ENCODE peak calls at places on chromosomes 6 and 20, in ten cellular contexts. One of them, this sample, is unnamed.

GRCh38 chr6:3616565-3617176 is 134.8 kb downstream of the PXDC1 start:
- DNase-seq in omental fat pad: no peak
- DNase-seq in astrocyte: no peak
- DNase-seq in amniotic stem cell: no peak
- DNase-seq in fibroblast of the conjunctiva: no peak
- DNase-seq in stimulated activated naive CD4-positive, alpha-beta T cell: no peak
- DNase-seq in germinal center: no peak
- DNase-seq in endothelial cell: no peak
- DNase-seq in left cardiac atrium: no peak
- DNase-seq in fibroblast of the aortic adventitia: no peak
- DNase-seq in this sample: no peak

GRCh38 chr6:82216549-82216948 is 31.0 kb downstream of the IBTK start:
- DNase-seq in left cardiac atrium: no peak
- DNase-seq in endothelial cell: no peak
- DNase-seq in omental fat pad: no peak
- DNase-seq in fibroblast of the aortic adventitia: no peak
- DNase-seq in germinal center: no peak
- DNase-seq in fibroblast of the conjunctiva: no peak
- DNase-seq in stimulated activated naive CD4-positive, alpha-beta T cell: no peak
- DNase-seq in amniotic stem cell: no peak
- DNase-seq in astrocyte: no peak
- DNase-seq in this sample: no peak

GRCh38 chr6:124683507-124683906 is 278.7 kb upstream of the RNF217 start:
- DNase-seq in left cardiac atrium: no peak
- DNase-seq in astrocyte: no peak
- DNase-seq in amniotic stem cell: no peak
- DNase-seq in endothelial cell: no peak
- DNase-seq in fibroblast of the aortic adventitia: no peak
- DNase-seq in omental fat pad: no peak
- DNase-seq in stimulated activated naive CD4-positive, alpha-beta T cell: no peak
- DNase-seq in germinal center: no peak
- DNase-seq in fibroblast of the conjunctiva: no peak
- DNase-seq in this sample: no peak

GRCh38 chr20:22744341-22745193 is 160.2 kb upstream of the FOXA2 start:
- DNase-seq in left cardiac atrium: no peak
- DNase-seq in omental fat pad: no peak
- DNase-seq in stimulated activated naive CD4-positive, alpha-beta T cell: no peak
- DNase-seq in astrocyte: no peak
- DNase-seq in endothelial cell: no peak
- DNase-seq in fibroblast of the conjunctiva: no peak
- DNase-seq in amniotic stem cell: no peak
- DNase-seq in germinal center: no peak
- DNase-seq in fibroblast of the aortic adventitia: peak
- DNase-seq in this sample: no peak

GRCh38 chr6:145547596-145548325 is 187.6 kb downstream of the EPM2A start:
- DNase-seq in stimulated activated naive CD4-positive, alpha-beta T cell: no peak
- DNase-seq in fibroblast of the conjunctiva: no peak
- DNase-seq in amniotic stem cell: no peak
- DNase-seq in astrocyte: no peak
- DNase-seq in germinal center: no peak
- DNase-seq in omental fat pad: no peak
- DNase-seq in endothelial cell: no peak
- DNase-seq in fibroblast of the aortic adventitia: no peak
- DNase-seq in left cardiac atrium: no peak
- DNase-seq in this sample: no peak

GRCh38 chr6:62891065-62891647 is 320.1 kb upstream of the FKBP1C start:
- DNase-seq in endothelial cell: no peak
- DNase-seq in germinal center: no peak
- DNase-seq in fibroblast of the conjunctiva: no peak
- DNase-seq in fibroblast of the aortic adventitia: peak
- DNase-seq in omental fat pad: no peak
- DNase-seq in amniotic stem cell: no peak
- DNase-seq in stimulated activated naive CD4-positive, alpha-beta T cell: no peak
- DNase-seq in left cardiac atrium: no peak
- DNase-seq in astrocyte: no peak
- DNase-seq in this sample: no peak

GRCh38 chr20:58839474-58839874 is 11.2 kb downstream of the GNAS-AS1 start:
- DNase-seq in germinal center: peak
- DNase-seq in fibroblast of the aortic adventitia: peak
- DNase-seq in endothelial cell: peak
- DNase-seq in stimulated activated naive CD4-positive, alpha-beta T cell: peak
- DNase-seq in left cardiac atrium: peak
- DNase-seq in fibroblast of the conjunctiva: no peak
- DNase-seq in amniotic stem cell: no peak
- DNase-seq in omental fat pad: no peak
- DNase-seq in astrocyte: no peak
- DNase-seq in this sample: no peak

GRCh38 chr6:137761072-137761471 is 106.0 kb upstream of the TNFAIP3 start:
- DNase-seq in omental fat pad: no peak
- DNase-seq in fibroblast of the conjunctiva: no peak
- DNase-seq in stimulated activated naive CD4-positive, alpha-beta T cell: no peak
- DNase-seq in fibroblast of the aortic adventitia: peak
- DNase-seq in amniotic stem cell: no peak
- DNase-seq in astrocyte: no peak
- DNase-seq in germinal center: no peak
- DNase-seq in endothelial cell: no peak
- DNase-seq in left cardiac atrium: no peak
- DNase-seq in this sample: no peak

GRCh38 chr6:126252154-126252553 is 87.8 kb upstream of the CENPW start:
- DNase-seq in fibroblast of the conjunctiva: no peak
- DNase-seq in left cardiac atrium: no peak
- DNase-seq in astrocyte: no peak
- DNase-seq in stimulated activated naive CD4-positive, alpha-beta T cell: no peak
- DNase-seq in omental fat pad: no peak
- DNase-seq in endothelial cell: no peak
- DNase-seq in germinal center: no peak
- DNase-seq in fibroblast of the aortic adventitia: no peak
- DNase-seq in amniotic stem cell: no peak
- DNase-seq in this sample: no peak

GRCh38 chr6:73713426-73714147 is 17.6 kb downstream of the CD109 start:
- DNase-seq in stimulated activated naive CD4-positive, alpha-beta T cell: no peak
- DNase-seq in fibroblast of the aortic adventitia: no peak
- DNase-seq in fibroblast of the conjunctiva: no peak
- DNase-seq in germinal center: no peak
- DNase-seq in astrocyte: no peak
- DNase-seq in left cardiac atrium: no peak
- DNase-seq in omental fat pad: no peak
- DNase-seq in amniotic stem cell: no peak
- DNase-seq in endothelial cell: no peak
- DNase-seq in this sample: no peak

GRCh38 chr20:51318058-51318960 is 224.2 kb downstream of the NFATC2 start:
- DNase-seq in fibroblast of the aortic adventitia: peak
- DNase-seq in germinal center: peak
- DNase-seq in fibroblast of the conjunctiva: no peak
- DNase-seq in stimulated activated naive CD4-positive, alpha-beta T cell: peak
- DNase-seq in astrocyte: no peak
- DNase-seq in omental fat pad: peak
- DNase-seq in endothelial cell: peak
- DNase-seq in left cardiac atrium: peak
- DNase-seq in amniotic stem cell: no peak
- DNase-seq in this sample: no peak

GRCh38 chr6:14175031-14175430 is 57.5 kb downstream of the CD83 start:
- DNase-seq in omental fat pad: no peak
- DNase-seq in amniotic stem cell: no peak
- DNase-seq in fibroblast of the conjunctiva: no peak
- DNase-seq in germinal center: no peak
- DNase-seq in fibroblast of the aortic adventitia: no peak
- DNase-seq in left cardiac atrium: no peak
- DNase-seq in stimulated activated naive CD4-positive, alpha-beta T cell: no peak
- DNase-seq in astrocyte: no peak
- DNase-seq in endothelial cell: no peak
- DNase-seq in this sample: no peak

GRCh38 chr6:147586044-147586443 is 77.6 kb downstream of the SAMD5 start:
- DNase-seq in germinal center: no peak
- DNase-seq in stimulated activated naive CD4-positive, alpha-beta T cell: no peak
- DNase-seq in left cardiac atrium: peak
- DNase-seq in fibroblast of the conjunctiva: peak
- DNase-seq in endothelial cell: no peak
- DNase-seq in omental fat pad: no peak
- DNase-seq in astrocyte: peak
- DNase-seq in amniotic stem cell: no peak
- DNase-seq in fibroblast of the aortic adventitia: peak
- DNase-seq in this sample: no peak

GRCh38 chr6:150491131-150491795 is 108.4 kb upstream of the PLEKHG1 start:
- DNase-seq in stimulated activated naive CD4-positive, alpha-beta T cell: no peak
- DNase-seq in amniotic stem cell: no peak
- DNase-seq in fibroblast of the aortic adventitia: peak
- DNase-seq in fibroblast of the conjunctiva: no peak
- DNase-seq in endothelial cell: no peak
- DNase-seq in left cardiac atrium: no peak
- DNase-seq in omental fat pad: no peak
- DNase-seq in germinal center: no peak
- DNase-seq in astrocyte: peak
- DNase-seq in this sample: no peak

GRCh38 chr20:56187791-56188190 is 60.7 kb upstream of the MC3R start:
- DNase-seq in endothelial cell: no peak
- DNase-seq in germinal center: no peak
- DNase-seq in omental fat pad: no peak
- DNase-seq in fibroblast of the aortic adventitia: no peak
- DNase-seq in amniotic stem cell: no peak
- DNase-seq in stimulated activated naive CD4-positive, alpha-beta T cell: no peak
- DNase-seq in left cardiac atrium: no peak
- DNase-seq in astrocyte: no peak
- DNase-seq in fibroblast of the conjunctiva: no peak
- DNase-seq in this sample: no peak

GRCh38 chr20:53984354-53984753 is 86.0 kb downstream of the BCAS1 start:
- DNase-seq in endothelial cell: no peak
- DNase-seq in amniotic stem cell: no peak
- DNase-seq in omental fat pad: no peak
- DNase-seq in left cardiac atrium: no peak
- DNase-seq in astrocyte: peak
- DNase-seq in stimulated activated naive CD4-positive, alpha-beta T cell: no peak
- DNase-seq in fibroblast of the conjunctiva: no peak
- DNase-seq in fibroblast of the aortic adventitia: peak
- DNase-seq in germinal center: no peak
- DNase-seq in this sample: no peak

GRCh38 chr6:36118550-36119107 is 11.7 kb upstream of the MAPK13 start:
- DNase-seq in left cardiac atrium: no peak
- DNase-seq in astrocyte: no peak
- DNase-seq in stimulated activated naive CD4-positive, alpha-beta T cell: peak
- DNase-seq in germinal center: no peak
- DNase-seq in amniotic stem cell: no peak
- DNase-seq in endothelial cell: no peak
- DNase-seq in omental fat pad: no peak
- DNase-seq in fibroblast of the aortic adventitia: no peak
- DNase-seq in fibroblast of the conjunctiva: no peak
- DNase-seq in this sample: no peak

GRCh38 chr6:19812512-19813119 is 24.6 kb upstream of the ID4 start:
- DNase-seq in left cardiac atrium: no peak
- DNase-seq in amniotic stem cell: no peak
- DNase-seq in endothelial cell: peak
- DNase-seq in fibroblast of the conjunctiva: no peak
- DNase-seq in fibroblast of the aortic adventitia: peak
- DNase-seq in omental fat pad: no peak
- DNase-seq in germinal center: no peak
- DNase-seq in stimulated activated naive CD4-positive, alpha-beta T cell: no peak
- DNase-seq in astrocyte: peak
- DNase-seq in this sample: peak

GRCh38 chr20:34042286-34042685 is 48.6 kb downstream of the RALY start:
- DNase-seq in stimulated activated naive CD4-positive, alpha-beta T cell: no peak
- DNase-seq in germinal center: no peak
- DNase-seq in left cardiac atrium: no peak
- DNase-seq in fibroblast of the aortic adventitia: no peak
- DNase-seq in endothelial cell: no peak
- DNase-seq in fibroblast of the conjunctiva: no peak
- DNase-seq in astrocyte: no peak
- DNase-seq in amniotic stem cell: no peak
- DNase-seq in omental fat pad: no peak
- DNase-seq in this sample: no peak

GRCh38 chr6:2523061-2523460 is 227.7 kb downstream of the MYLK4 start:
- DNase-seq in astrocyte: no peak
- DNase-seq in stimulated activated naive CD4-positive, alpha-beta T cell: no peak
- DNase-seq in fibroblast of the conjunctiva: no peak
- DNase-seq in amniotic stem cell: no peak
- DNase-seq in endothelial cell: no peak
- DNase-seq in fibroblast of the aortic adventitia: no peak
- DNase-seq in omental fat pad: no peak
- DNase-seq in left cardiac atrium: no peak
- DNase-seq in germinal center: no peak
- DNase-seq in this sample: no peak

GRCh38 chr6:44275749-44276648 is 5.7 kb downstream of the TMEM151B start:
- DNase-seq in stimulated activated naive CD4-positive, alpha-beta T cell: peak
- DNase-seq in endothelial cell: no peak
- DNase-seq in fibroblast of the aortic adventitia: no peak
- DNase-seq in germinal center: peak
- DNase-seq in amniotic stem cell: no peak
- DNase-seq in left cardiac atrium: no peak
- DNase-seq in fibroblast of the conjunctiva: no peak
- DNase-seq in omental fat pad: no peak
- DNase-seq in astrocyte: no peak
- DNase-seq in this sample: no peak

GRCh38 chr20:1267809-1268374 is 1.8 kb downstream of the SNPH start:
- DNase-seq in endothelial cell: no peak
- DNase-seq in left cardiac atrium: no peak
- DNase-seq in fibroblast of the conjunctiva: no peak
- DNase-seq in omental fat pad: no peak
- DNase-seq in amniotic stem cell: no peak
- DNase-seq in astrocyte: no peak
- DNase-seq in fibroblast of the aortic adventitia: no peak
- DNase-seq in germinal center: no peak
- DNase-seq in stimulated activated naive CD4-positive, alpha-beta T cell: no peak
- DNase-seq in this sample: no peak

GRCh38 chr6:5762561-5762968 is 244.2 kb downstream of the NRN1 start:
- DNase-seq in omental fat pad: no peak
- DNase-seq in endothelial cell: no peak
- DNase-seq in astrocyte: no peak
- DNase-seq in fibroblast of the conjunctiva: no peak
- DNase-seq in stimulated activated naive CD4-positive, alpha-beta T cell: no peak
- DNase-seq in amniotic stem cell: no peak
- DNase-seq in left cardiac atrium: no peak
- DNase-seq in fibroblast of the aortic adventitia: peak
- DNase-seq in germinal center: no peak
- DNase-seq in this sample: no peak

GRCh38 chr6:150256618-150257272 is 112.1 kb upstream of the IYD start:
- DNase-seq in amniotic stem cell: peak
- DNase-seq in left cardiac atrium: no peak
- DNase-seq in fibroblast of the conjunctiva: peak
- DNase-seq in omental fat pad: no peak
- DNase-seq in astrocyte: peak
- DNase-seq in fibroblast of the aortic adventitia: peak
- DNase-seq in stimulated activated naive CD4-positive, alpha-beta T cell: no peak
- DNase-seq in endothelial cell: no peak
- DNase-seq in germinal center: no peak
- DNase-seq in this sample: no peak

GRCh38 chr6:74551896-74552295 is 654.0 kb downstream of the COL12A1 start:
- DNase-seq in amniotic stem cell: no peak
- DNase-seq in stimulated activated naive CD4-positive, alpha-beta T cell: no peak
- DNase-seq in endothelial cell: no peak
- DNase-seq in fibroblast of the conjunctiva: no peak
- DNase-seq in omental fat pad: no peak
- DNase-seq in left cardiac atrium: no peak
- DNase-seq in germinal center: no peak
- DNase-seq in astrocyte: peak
- DNase-seq in fibroblast of the aortic adventitia: peak
- DNase-seq in this sample: no peak

GRCh38 chr6:76026101-76026500 is 46.4 kb downstream of the IMPG1 start:
- DNase-seq in left cardiac atrium: no peak
- DNase-seq in endothelial cell: peak
- DNase-seq in germinal center: no peak
- DNase-seq in astrocyte: peak
- DNase-seq in amniotic stem cell: no peak
- DNase-seq in fibroblast of the aortic adventitia: no peak
- DNase-seq in omental fat pad: no peak
- DNase-seq in fibroblast of the conjunctiva: no peak
- DNase-seq in stimulated activated naive CD4-positive, alpha-beta T cell: no peak
- DNase-seq in this sample: no peak

This sample was measured in AG04450.